ENCODE peak calls at places on chromosomes 4 and X, in seven cellular contexts. One of them, this sample, is unnamed.

GRCh38 chr4:51830146-51830545 is 12.8 kb upstream of the DCUN1D4 start:
- DNase-seq in left lung: no peak
- DNase-seq in colonic mucosa: no peak
- DNase-seq in astrocyte of the spinal cord: no peak
- DNase-seq in iPS DF 6.9: no peak
- DNase-seq in NB4: no peak
- DNase-seq in kidney epithelial cell: no peak
- DNase-seq in this sample: no peak

GRCh38 chrX:149504226-149504914 is 736 bp downstream of the IDS start:
- DNase-seq in kidney epithelial cell: no peak
- DNase-seq in NB4: peak
- DNase-seq in astrocyte of the spinal cord: no peak
- DNase-seq in iPS DF 6.9: no peak
- DNase-seq in colonic mucosa: no peak
- DNase-seq in left lung: peak
- DNase-seq in this sample: no peak

GRCh38 chr4:158657291-158657690 is 14.4 kb downstream of the C4orf46 start:
- DNase-seq in kidney epithelial cell: no peak
- DNase-seq in colonic mucosa: no peak
- DNase-seq in astrocyte of the spinal cord: no peak
- DNase-seq in NB4: no peak
- DNase-seq in iPS DF 6.9: no peak
- DNase-seq in left lung: peak
- DNase-seq in this sample: no peak

GRCh38 chr4:6198768-6199343 is 1.5 kb downstream of the JAKMIP1 start:
- DNase-seq in NB4: no peak
- DNase-seq in iPS DF 6.9: peak
- DNase-seq in left lung: peak
- DNase-seq in astrocyte of the spinal cord: no peak
- DNase-seq in kidney epithelial cell: no peak
- DNase-seq in colonic mucosa: no peak
- DNase-seq in this sample: no peak

GRCh38 chr4:124275-125081 is at the start of gene ZNF718:
- DNase-seq in left lung: peak
- DNase-seq in kidney epithelial cell: peak
- DNase-seq in colonic mucosa: peak
- DNase-seq in NB4: peak
- DNase-seq in iPS DF 6.9: peak
- DNase-seq in astrocyte of the spinal cord: peak
- DNase-seq in this sample: peak

GRCh38 chrX:104098151-104098808 is 14.0 kb upstream of the ZCCHC18 start:
- DNase-seq in NB4: peak
- DNase-seq in left lung: no peak
- DNase-seq in astrocyte of the spinal cord: peak
- DNase-seq in kidney epithelial cell: peak
- DNase-seq in colonic mucosa: peak
- DNase-seq in iPS DF 6.9: no peak
- DNase-seq in this sample: no peak

GRCh38 chr4:47531241-47531953 is 46.3 kb downstream of the ATP10D start:
- DNase-seq in colonic mucosa: peak
- DNase-seq in NB4: peak
- DNase-seq in kidney epithelial cell: peak
- DNase-seq in iPS DF 6.9: no peak
- DNase-seq in left lung: no peak
- DNase-seq in astrocyte of the spinal cord: peak
- DNase-seq in this sample: no peak

GRCh38 chr4:19026281-19026680 is 1004.7 kb upstream of the LCORL start:
- DNase-seq in left lung: no peak
- DNase-seq in kidney epithelial cell: no peak
- DNase-seq in iPS DF 6.9: no peak
- DNase-seq in colonic mucosa: no peak
- DNase-seq in NB4: no peak
- DNase-seq in astrocyte of the spinal cord: peak
- DNase-seq in this sample: no peak

GRCh38 chrX:129654652-129655546 is at the start of gene APLN:
- DNase-seq in kidney epithelial cell: no peak
- DNase-seq in NB4: peak
- DNase-seq in iPS DF 6.9: no peak
- DNase-seq in left lung: peak
- DNase-seq in astrocyte of the spinal cord: peak
- DNase-seq in colonic mucosa: peak
- DNase-seq in this sample: peak

GRCh38 chr4:183960021-183960420 is 54.9 kb downstream of the STOX2 start:
- DNase-seq in kidney epithelial cell: peak
- DNase-seq in colonic mucosa: peak
- DNase-seq in left lung: no peak
- DNase-seq in iPS DF 6.9: peak
- DNase-seq in astrocyte of the spinal cord: peak
- DNase-seq in NB4: peak
- DNase-seq in this sample: no peak

GRCh38 chrX:17860811-17861495 is at the start of gene RAI2:
- DNase-seq in kidney epithelial cell: no peak
- DNase-seq in NB4: no peak
- DNase-seq in colonic mucosa: no peak
- DNase-seq in iPS DF 6.9: no peak
- DNase-seq in left lung: peak
- DNase-seq in astrocyte of the spinal cord: no peak
- DNase-seq in this sample: peak

GRCh38 chr4:8769645-8770517 is 101.8 kb downstream of the HMX1 start:
- DNase-seq in left lung: peak
- DNase-seq in colonic mucosa: no peak
- DNase-seq in NB4: peak
- DNase-seq in iPS DF 6.9: no peak
- DNase-seq in astrocyte of the spinal cord: no peak
- DNase-seq in kidney epithelial cell: no peak
- DNase-seq in this sample: peak

GRCh38 chr4:7911044-7911578 is 28.6 kb downstream of the AFAP1 start:
- DNase-seq in iPS DF 6.9: no peak
- DNase-seq in astrocyte of the spinal cord: peak
- DNase-seq in colonic mucosa: peak
- DNase-seq in kidney epithelial cell: no peak
- DNase-seq in left lung: no peak
- DNase-seq in NB4: no peak
- DNase-seq in this sample: no peak

GRCh38 chr4:76614589-76614988 is 179.6 kb downstream of the SHROOM3 start:
- DNase-seq in iPS DF 6.9: no peak
- DNase-seq in kidney epithelial cell: no peak
- DNase-seq in NB4: no peak
- DNase-seq in left lung: no peak
- DNase-seq in colonic mucosa: no peak
- DNase-seq in astrocyte of the spinal cord: peak
- DNase-seq in this sample: peak

GRCh38 chr4:76611164-76611563 is 176.1 kb downstream of the SHROOM3 start:
- DNase-seq in astrocyte of the spinal cord: peak
- DNase-seq in colonic mucosa: no peak
- DNase-seq in iPS DF 6.9: no peak
- DNase-seq in NB4: no peak
- DNase-seq in left lung: no peak
- DNase-seq in kidney epithelial cell: no peak
- DNase-seq in this sample: no peak

GRCh38 chr4:76607846-76608245 is 172.8 kb downstream of the SHROOM3 start:
- DNase-seq in colonic mucosa: no peak
- DNase-seq in iPS DF 6.9: no peak
- DNase-seq in left lung: no peak
- DNase-seq in kidney epithelial cell: no peak
- DNase-seq in NB4: no peak
- DNase-seq in astrocyte of the spinal cord: no peak
- DNase-seq in this sample: no peak

GRCh38 chr4:76610751-76611150 is 175.7 kb downstream of the SHROOM3 start:
- DNase-seq in colonic mucosa: no peak
- DNase-seq in kidney epithelial cell: no peak
- DNase-seq in iPS DF 6.9: no peak
- DNase-seq in left lung: no peak
- DNase-seq in NB4: no peak
- DNase-seq in astrocyte of the spinal cord: no peak
- DNase-seq in this sample: no peak

GRCh38 chr4:76611611-76612010 is 176.6 kb downstream of the SHROOM3 start:
- DNase-seq in colonic mucosa: peak
- DNase-seq in kidney epithelial cell: no peak
- DNase-seq in NB4: no peak
- DNase-seq in astrocyte of the spinal cord: no peak
- DNase-seq in left lung: no peak
- DNase-seq in iPS DF 6.9: no peak
- DNase-seq in this sample: no peak
- H3K4me3 ChIP-seq in colonic mucosa: no peak
- H3K4me3 ChIP-seq in kidney epithelial cell: no peak
- H3K4me3 ChIP-seq in NB4: no peak
- H3K4me3 ChIP-seq in astrocyte of the spinal cord: no peak
- H3K4me3 ChIP-seq in left lung: no peak
- H3K4me3 ChIP-seq in iPS DF 6.9: no peak
- H3K4me3 ChIP-seq in this sample: no peak

GRCh38 chr4:112144546-112145325 is 518 bp upstream of the FAM241A start:
- DNase-seq in colonic mucosa: no peak
- DNase-seq in NB4: no peak
- DNase-seq in left lung: peak
- DNase-seq in astrocyte of the spinal cord: no peak
- DNase-seq in kidney epithelial cell: no peak
- DNase-seq in iPS DF 6.9: no peak
- DNase-seq in this sample: peak
- H3K4me3 ChIP-seq in colonic mucosa: peak
- H3K4me3 ChIP-seq in NB4: peak
- H3K4me3 ChIP-seq in left lung: peak
- H3K4me3 ChIP-seq in astrocyte of the spinal cord: peak
- H3K4me3 ChIP-seq in kidney epithelial cell: peak
- H3K4me3 ChIP-seq in iPS DF 6.9: no peak
- H3K4me3 ChIP-seq in this sample: no peak

DNA sequence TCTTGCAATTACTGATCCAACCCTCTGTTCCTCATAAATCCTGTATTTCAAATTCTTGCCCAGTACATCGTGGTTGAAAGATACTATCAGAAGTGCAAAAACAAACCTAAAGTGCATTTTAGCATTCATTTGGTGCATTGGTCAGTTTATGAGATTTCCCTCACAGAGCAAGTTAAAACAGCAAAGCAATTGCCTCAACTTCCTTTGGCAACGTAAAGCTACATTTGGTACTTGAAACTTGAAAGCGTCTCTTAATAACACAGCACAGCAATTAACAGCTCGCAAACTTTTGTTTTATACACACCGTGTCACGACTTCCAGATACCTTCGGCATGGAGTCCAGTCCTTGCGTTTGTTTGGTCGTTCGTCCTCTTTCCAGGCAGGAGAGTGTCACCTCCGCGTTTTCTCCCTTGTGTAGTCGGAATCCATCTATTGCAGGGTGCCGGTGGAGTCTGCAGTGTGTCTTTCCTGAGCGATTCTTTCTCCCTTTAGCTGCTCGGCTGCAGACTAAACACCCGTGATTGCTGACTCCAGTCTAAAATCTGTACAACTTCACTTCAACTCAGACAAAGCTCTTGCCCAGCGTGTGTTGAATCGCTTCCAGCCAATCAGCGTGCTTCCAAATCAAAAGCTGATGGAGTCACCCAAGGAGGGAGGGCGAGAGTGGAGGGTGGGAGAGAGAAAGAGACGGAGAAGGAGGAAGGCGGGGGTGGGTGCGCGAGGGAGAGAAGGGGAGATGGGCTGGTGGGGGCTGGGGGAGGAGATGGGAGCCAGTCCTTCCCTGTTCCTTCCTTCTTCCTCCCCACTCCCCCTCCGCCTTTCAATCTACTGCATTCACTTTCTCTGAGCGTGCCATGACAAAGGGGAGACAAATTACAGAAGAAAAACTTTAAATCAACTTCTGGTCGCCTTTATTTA is at the start of gene PCDH18:
- DNase-seq in colonic mucosa: peak
- DNase-seq in kidney epithelial cell: peak
- DNase-seq in iPS DF 6.9: peak
- DNase-seq in astrocyte of the spinal cord: peak
- DNase-seq in left lung: peak
- DNase-seq in NB4: no peak
- DNase-seq in this sample: peak
- H3K4me3 ChIP-seq in colonic mucosa: peak
- H3K4me3 ChIP-seq in kidney epithelial cell: peak
- H3K4me3 ChIP-seq in iPS DF 6.9: peak
- H3K4me3 ChIP-seq in astrocyte of the spinal cord: peak
- H3K4me3 ChIP-seq in left lung: peak
- H3K4me3 ChIP-seq in NB4: no peak
- H3K4me3 ChIP-seq in this sample: peak

GRCh38 chr4:82777857-82778525 is 20.6 kb downstream of the SCD5 start:
- DNase-seq in iPS DF 6.9: no peak
- DNase-seq in left lung: no peak
- DNase-seq in astrocyte of the spinal cord: no peak
- DNase-seq in NB4: no peak
- DNase-seq in kidney epithelial cell: no peak
- DNase-seq in colonic mucosa: no peak
- DNase-seq in this sample: no peak

GRCh38 chr4:82776925-82777542 is 21.6 kb downstream of the SCD5 start:
- DNase-seq in astrocyte of the spinal cord: peak
- DNase-seq in kidney epithelial cell: no peak
- DNase-seq in colonic mucosa: no peak
- DNase-seq in left lung: no peak
- DNase-seq in iPS DF 6.9: no peak
- DNase-seq in NB4: no peak
- DNase-seq in this sample: no peak

GRCh38 chr4:82775243-82775642 is 23.4 kb downstream of the SCD5 start:
- DNase-seq in left lung: no peak
- DNase-seq in colonic mucosa: no peak
- DNase-seq in iPS DF 6.9: no peak
- DNase-seq in kidney epithelial cell: no peak
- DNase-seq in NB4: no peak
- DNase-seq in astrocyte of the spinal cord: no peak
- DNase-seq in this sample: no peak

GRCh38 chr4:82773049-82773448 is 25.5 kb downstream of the SCD5 start:
- DNase-seq in colonic mucosa: no peak
- DNase-seq in astrocyte of the spinal cord: no peak
- DNase-seq in kidney epithelial cell: no peak
- DNase-seq in NB4: no peak
- DNase-seq in left lung: no peak
- DNase-seq in iPS DF 6.9: no peak
- DNase-seq in this sample: no peak

DNA sequence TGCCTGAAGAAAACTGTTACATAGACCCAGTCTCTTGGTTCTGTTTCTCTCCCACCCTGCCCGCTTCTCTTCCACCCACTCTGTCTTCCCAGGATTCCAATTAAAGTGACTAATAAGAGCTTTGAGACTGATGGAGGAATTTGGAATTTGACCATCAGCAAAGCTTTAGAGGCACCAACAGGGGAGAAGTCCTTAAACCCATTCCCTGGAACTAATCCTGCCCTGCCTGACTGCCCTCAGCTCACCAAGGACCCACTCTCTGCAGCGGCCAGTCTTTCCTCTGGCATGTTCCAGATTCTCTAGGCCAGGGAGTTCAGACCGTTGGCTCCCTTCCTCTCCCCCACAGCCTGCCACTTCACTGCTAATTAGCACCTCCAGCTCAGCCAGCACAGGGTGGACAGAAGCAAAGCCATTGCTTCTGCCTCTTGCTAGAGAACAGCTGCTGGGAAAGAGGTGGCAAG is 23.9 kb downstream of the SCD5 start:
- DNase-seq in iPS DF 6.9: no peak
- DNase-seq in astrocyte of the spinal cord: peak
- DNase-seq in left lung: no peak
- DNase-seq in kidney epithelial cell: no peak
- DNase-seq in colonic mucosa: no peak
- DNase-seq in NB4: no peak
- DNase-seq in this sample: no peak
- H3K4me3 ChIP-seq in iPS DF 6.9: no peak
- H3K4me3 ChIP-seq in astrocyte of the spinal cord: no peak
- H3K4me3 ChIP-seq in left lung: no peak
- H3K4me3 ChIP-seq in kidney epithelial cell: no peak
- H3K4me3 ChIP-seq in colonic mucosa: no peak
- H3K4me3 ChIP-seq in NB4: no peak
- H3K4me3 ChIP-seq in this sample: no peak